ENCODE peak calls at places on chromosomes 16 and 17, in six cellular contexts. One of them, this sample, is unnamed.

GRCh38 chr16:85055503-85056210 is 28.1 kb downstream of the KIAA0513 start:
- DNase-seq in colonic mucosa: peak; percentile 53
- DNase-seq in RWPE2: no peak
- DNase-seq in fibroblast of mammary gland: peak; percentile 64
- DNase-seq in adrenal gland: peak; percentile 73
- DNase-seq in cardiac muscle cell: peak; percentile 72
- DNase-seq in this sample: no peak

GRCh38 chr17:2954898-2955445 is 108.4 kb downstream of the OR1D5 start:
- DNase-seq in colonic mucosa: no peak
- DNase-seq in RWPE2: no peak
- DNase-seq in fibroblast of mammary gland: peak; percentile 96
- DNase-seq in adrenal gland: no peak
- DNase-seq in cardiac muscle cell: peak; percentile 97
- DNase-seq in this sample: no peak

GRCh38 chr16:49592507-49593422 is 219.2 kb downstream of the C16orf78 start:
- DNase-seq in colonic mucosa: no peak
- DNase-seq in RWPE2: no peak
- DNase-seq in fibroblast of mammary gland: peak; percentile 32
- DNase-seq in adrenal gland: peak; percentile 31
- DNase-seq in cardiac muscle cell: peak; percentile 38
- DNase-seq in this sample: no peak

GRCh38 chr16:243348-243747 is 8.7 kb downstream of the FAM234A start:
- DNase-seq in colonic mucosa: no peak
- DNase-seq in RWPE2: no peak
- DNase-seq in fibroblast of mammary gland: peak; percentile 33
- DNase-seq in adrenal gland: no peak
- DNase-seq in cardiac muscle cell: no peak
- DNase-seq in this sample: no peak

GRCh38 chr17:35865412-35866355 is 3.0 kb downstream of the HEATR9 start:
- DNase-seq in colonic mucosa: no peak
- DNase-seq in RWPE2: no peak
- DNase-seq in fibroblast of mammary gland: peak; percentile 75
- DNase-seq in adrenal gland: no peak
- DNase-seq in cardiac muscle cell: peak; percentile 70
- DNase-seq in this sample: no peak

GRCh38 chr17:1576500-1576899 is 13.9 kb upstream of the PITPNA start:
- DNase-seq in colonic mucosa: no peak
- DNase-seq in RWPE2: no peak
- DNase-seq in fibroblast of mammary gland: no peak
- DNase-seq in adrenal gland: no peak
- DNase-seq in cardiac muscle cell: no peak
- DNase-seq in this sample: no peak

GRCh38 chr17:32111141-32111771 is 31.0 kb upstream of the RHOT1 start:
- DNase-seq in colonic mucosa: peak; percentile 39
- DNase-seq in RWPE2: no peak
- DNase-seq in fibroblast of mammary gland: peak; percentile 57
- DNase-seq in adrenal gland: peak; percentile 57
- DNase-seq in cardiac muscle cell: peak; percentile 77
- DNase-seq in this sample: peak; percentile 26

GRCh38 chr16:81511371-81511770 is 66.8 kb downstream of the CMIP start:
- DNase-seq in colonic mucosa: no peak
- DNase-seq in RWPE2: no peak
- DNase-seq in fibroblast of mammary gland: peak; percentile 37
- DNase-seq in adrenal gland: no peak
- DNase-seq in cardiac muscle cell: peak; percentile 58
- DNase-seq in this sample: no peak

GRCh38 chr16:1941924-1942809 is 832 bp downstream of the MSRB1 start:
- DNase-seq in colonic mucosa: peak; percentile 50
- DNase-seq in RWPE2: peak; percentile 57
- DNase-seq in fibroblast of mammary gland: peak; percentile 41
- DNase-seq in adrenal gland: no peak
- DNase-seq in cardiac muscle cell: peak; percentile 40
- DNase-seq in this sample: peak; percentile 80

GRCh38 chr16:27499659-27500055 is 50.1 kb downstream of the GTF3C1 start:
- DNase-seq in colonic mucosa: no peak
- DNase-seq in RWPE2: no peak
- DNase-seq in fibroblast of mammary gland: no peak
- DNase-seq in adrenal gland: peak; percentile 12
- DNase-seq in cardiac muscle cell: no peak
- DNase-seq in this sample: no peak

GRCh38 chr16:11394593-11394960 is 49.3 kb downstream of the RMI2 start:
- DNase-seq in colonic mucosa: no peak
- DNase-seq in RWPE2: no peak
- DNase-seq in fibroblast of mammary gland: no peak
- DNase-seq in adrenal gland: no peak
- DNase-seq in cardiac muscle cell: no peak
- DNase-seq in this sample: peak; percentile 19

GRCh38 chr17:58693751-58694150 is 1.3 kb downstream of the RAD51C start:
- DNase-seq in colonic mucosa: no peak
- DNase-seq in RWPE2: no peak
- DNase-seq in fibroblast of mammary gland: no peak
- DNase-seq in adrenal gland: no peak
- DNase-seq in cardiac muscle cell: no peak
- DNase-seq in this sample: no peak

GRCh38 chr16:66377327-66377723 is 10.8 kb downstream of the CDH5 start:
- DNase-seq in colonic mucosa: no peak
- DNase-seq in RWPE2: no peak
- DNase-seq in fibroblast of mammary gland: no peak
- DNase-seq in adrenal gland: no peak
- DNase-seq in cardiac muscle cell: no peak
- DNase-seq in this sample: no peak

GRCh38 chr16:89921131-89921698 is 1.9 kb upstream of the TUBB3 start:
- DNase-seq in colonic mucosa: no peak
- DNase-seq in RWPE2: no peak
- DNase-seq in fibroblast of mammary gland: no peak
- DNase-seq in adrenal gland: peak; percentile 67
- DNase-seq in cardiac muscle cell: no peak
- DNase-seq in this sample: no peak

GRCh38 chr16:17424771-17425170 is 46.0 kb downstream of the XYLT1 start:
- DNase-seq in colonic mucosa: no peak
- DNase-seq in RWPE2: no peak
- DNase-seq in fibroblast of mammary gland: no peak
- DNase-seq in adrenal gland: no peak
- DNase-seq in cardiac muscle cell: no peak
- DNase-seq in this sample: no peak

GRCh38 chr17:60139438-60140285 is 10.1 kb upstream of the CA4 start:
- DNase-seq in colonic mucosa: peak; percentile 77
- DNase-seq in RWPE2: no peak
- DNase-seq in fibroblast of mammary gland: peak; percentile 56
- DNase-seq in adrenal gland: peak; percentile 81
- DNase-seq in cardiac muscle cell: peak; percentile 76
- DNase-seq in this sample: peak; percentile 93

GRCh38 chr17:29625037-29625750 is 2.5 kb upstream of the CORO6 start:
- DNase-seq in colonic mucosa: no peak
- DNase-seq in RWPE2: no peak
- DNase-seq in fibroblast of mammary gland: peak; percentile 77
- DNase-seq in adrenal gland: peak; percentile 31
- DNase-seq in cardiac muscle cell: peak; percentile 60
- DNase-seq in this sample: no peak

GRCh38 chr16:68696514-68696913 is 40.6 kb upstream of the CDH1 start:
- DNase-seq in colonic mucosa: peak; percentile 65
- DNase-seq in RWPE2: no peak
- DNase-seq in fibroblast of mammary gland: no peak
- DNase-seq in adrenal gland: no peak
- DNase-seq in cardiac muscle cell: no peak
- DNase-seq in this sample: no peak

GRCh38 chr16:17312100-17312732 is 158.5 kb downstream of the XYLT1 start:
- DNase-seq in colonic mucosa: peak; percentile 88
- DNase-seq in RWPE2: peak; percentile 84
- DNase-seq in fibroblast of mammary gland: no peak
- DNase-seq in adrenal gland: no peak
- DNase-seq in cardiac muscle cell: no peak
- DNase-seq in this sample: peak; percentile 27

GRCh38 chr16:30658731-30659506 is 688 bp downstream of the FBRS start:
- DNase-seq in colonic mucosa: peak; percentile 84
- DNase-seq in RWPE2: no peak
- DNase-seq in fibroblast of mammary gland: peak; percentile 95
- DNase-seq in adrenal gland: peak; percentile 90
- DNase-seq in cardiac muscle cell: peak; percentile 99
- DNase-seq in this sample: peak; percentile 83
- TF ChIP-seq CTCF in colonic mucosa: no peak
- TF ChIP-seq CTCF in RWPE2: peak; percentile 10
- TF ChIP-seq CTCF in fibroblast of mammary gland: no peak
- TF ChIP-seq CTCF in adrenal gland: no peak
- TF ChIP-seq CTCF in cardiac muscle cell: peak; percentile 16
- TF ChIP-seq CTCF in this sample: no peak

GRCh38 chr16:74771656-74772315 is 2.8 kb downstream of the FA2H start:
- DNase-seq in colonic mucosa: no peak
- DNase-seq in RWPE2: no peak
- DNase-seq in fibroblast of mammary gland: no peak
- DNase-seq in adrenal gland: no peak
- DNase-seq in cardiac muscle cell: no peak
- DNase-seq in this sample: no peak

GRCh38 chr16:74775255-74775654 is 635 bp upstream of the FA2H start:
- DNase-seq in colonic mucosa: no peak
- DNase-seq in RWPE2: no peak
- DNase-seq in fibroblast of mammary gland: no peak
- DNase-seq in adrenal gland: no peak
- DNase-seq in cardiac muscle cell: no peak
- DNase-seq in this sample: no peak

GRCh38 chr16:74774223-74775139 is at the start of gene FA2H:
- DNase-seq in colonic mucosa: peak; percentile 91
- DNase-seq in RWPE2: peak; percentile 91
- DNase-seq in fibroblast of mammary gland: no peak
- DNase-seq in adrenal gland: peak; percentile 89
- DNase-seq in cardiac muscle cell: peak; percentile 51
- DNase-seq in this sample: peak; percentile 92

GRCh38 chr16:74770826-74771526 is 3.6 kb downstream of the FA2H start:
- DNase-seq in colonic mucosa: peak; percentile 39
- DNase-seq in RWPE2: no peak
- DNase-seq in fibroblast of mammary gland: no peak
- DNase-seq in adrenal gland: no peak
- DNase-seq in cardiac muscle cell: no peak
- DNase-seq in this sample: no peak

DNA sequence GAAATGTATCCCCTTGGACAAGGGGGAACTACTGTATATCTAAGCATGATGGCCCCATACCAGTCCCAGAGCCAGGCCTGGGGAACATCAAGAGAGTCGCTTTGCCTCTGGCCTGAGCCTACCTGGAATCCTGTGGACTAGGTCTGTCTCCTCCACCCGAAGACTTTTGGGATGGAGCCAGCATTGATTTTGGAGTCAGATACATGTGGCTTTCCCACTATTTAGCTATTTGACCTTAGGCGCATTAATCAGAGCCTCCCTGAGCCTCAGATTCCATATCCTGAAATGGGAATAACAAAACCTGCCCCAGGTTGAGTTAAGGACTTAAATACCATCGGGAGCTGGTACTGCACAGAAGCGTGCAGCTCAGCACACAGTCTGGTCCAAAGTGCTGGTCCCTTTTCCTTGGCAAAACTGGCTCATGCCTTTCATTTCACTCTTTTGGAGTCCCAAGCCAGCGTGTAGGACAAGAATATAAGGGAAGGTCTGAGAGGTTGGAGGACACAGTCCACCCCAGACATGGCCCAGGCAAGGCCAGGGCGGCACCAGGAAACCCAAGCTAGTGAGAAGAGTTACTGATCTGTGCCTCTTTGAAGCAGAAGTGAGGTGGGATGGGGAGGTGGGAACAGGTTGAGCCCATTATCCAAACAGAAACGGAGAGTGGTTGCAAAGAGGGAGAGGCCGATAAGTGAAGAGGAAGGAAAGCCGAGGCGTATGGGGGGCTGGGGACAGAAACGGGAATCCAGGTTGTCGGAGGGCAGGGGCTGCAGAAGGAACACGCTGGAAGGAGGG is 993 bp downstream of the FA2H start:
- DNase-seq in colonic mucosa: peak; percentile 42
- DNase-seq in RWPE2: no peak
- DNase-seq in fibroblast of mammary gland: no peak
- DNase-seq in adrenal gland: no peak
- DNase-seq in cardiac muscle cell: no peak
- DNase-seq in this sample: peak; percentile 22
- H3K4me3 ChIP-seq in colonic mucosa: peak overlapping the region; percentile 71
- H3K4me3 ChIP-seq in RWPE2: peak overlapping the region; percentile 33
- H3K4me3 ChIP-seq in fibroblast of mammary gland: no peak overlapping the region
- H3K4me3 ChIP-seq in adrenal gland: no peak overlapping the region
- H3K4me3 ChIP-seq in cardiac muscle cell: peak overlapping the region; percentile 36
- H3K4me3 ChIP-seq in this sample: peak overlapping the region; percentile 71

DNA sequence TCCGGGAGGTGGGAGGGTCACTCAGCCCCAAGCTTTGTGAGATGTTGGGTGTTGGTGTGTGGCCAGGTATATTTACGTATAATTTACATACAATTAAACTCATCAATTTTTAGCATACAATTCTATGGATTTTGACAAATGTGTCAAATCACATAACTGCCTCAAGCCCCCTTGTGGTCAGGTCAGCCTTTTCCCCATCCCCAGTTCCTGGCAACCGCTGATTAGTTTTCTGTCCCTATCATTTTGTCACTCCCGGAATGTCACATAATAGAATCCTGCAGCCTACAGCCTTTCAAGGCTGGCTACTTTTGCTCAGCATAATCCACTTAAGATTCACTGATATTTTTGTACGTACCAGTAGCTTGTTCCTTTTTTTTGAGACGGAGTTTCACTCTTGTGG is 19.4 kb upstream of the RAI1 start:
- DNase-seq in colonic mucosa: no peak
- DNase-seq in RWPE2: no peak
- DNase-seq in fibroblast of mammary gland: no peak
- DNase-seq in adrenal gland: no peak
- DNase-seq in cardiac muscle cell: no peak
- DNase-seq in this sample: no peak
- TF ChIP-seq CTCF in colonic mucosa: no peak
- TF ChIP-seq CTCF in RWPE2: no peak
- TF ChIP-seq CTCF in fibroblast of mammary gland: no peak
- TF ChIP-seq CTCF in adrenal gland: no peak
- TF ChIP-seq CTCF in cardiac muscle cell: no peak
- TF ChIP-seq CTCF in this sample: no peak

GRCh38 chr17:13350466-13350865 is 251.3 kb downstream of the HS3ST3A1 start:
- DNase-seq in colonic mucosa: no peak
- DNase-seq in RWPE2: no peak
- DNase-seq in fibroblast of mammary gland: no peak
- DNase-seq in adrenal gland: no peak
- DNase-seq in cardiac muscle cell: no peak
- DNase-seq in this sample: no peak

GRCh38 chr17:13351046-13351445 is 250.7 kb downstream of the HS3ST3A1 start:
- DNase-seq in colonic mucosa: no peak
- DNase-seq in RWPE2: no peak
- DNase-seq in fibroblast of mammary gland: peak; percentile 88
- DNase-seq in adrenal gland: no peak
- DNase-seq in cardiac muscle cell: no peak
- DNase-seq in this sample: no peak

GRCh38 chr17:13346081-13346533 is 255.6 kb downstream of the HS3ST3A1 start:
- DNase-seq in colonic mucosa: no peak
- DNase-seq in RWPE2: no peak
- DNase-seq in fibroblast of mammary gland: peak; percentile 99
- DNase-seq in adrenal gland: no peak
- DNase-seq in cardiac muscle cell: peak; percentile 97
- DNase-seq in this sample: no peak

GRCh38 chr17:13346996-13347762 is 254.6 kb downstream of the HS3ST3A1 start:
- DNase-seq in colonic mucosa: no peak
- DNase-seq in RWPE2: peak; percentile 84
- DNase-seq in fibroblast of mammary gland: peak; percentile 99
- DNase-seq in adrenal gland: peak; percentile 31
- DNase-seq in cardiac muscle cell: peak; percentile 91
- DNase-seq in this sample: no peak

DNA sequence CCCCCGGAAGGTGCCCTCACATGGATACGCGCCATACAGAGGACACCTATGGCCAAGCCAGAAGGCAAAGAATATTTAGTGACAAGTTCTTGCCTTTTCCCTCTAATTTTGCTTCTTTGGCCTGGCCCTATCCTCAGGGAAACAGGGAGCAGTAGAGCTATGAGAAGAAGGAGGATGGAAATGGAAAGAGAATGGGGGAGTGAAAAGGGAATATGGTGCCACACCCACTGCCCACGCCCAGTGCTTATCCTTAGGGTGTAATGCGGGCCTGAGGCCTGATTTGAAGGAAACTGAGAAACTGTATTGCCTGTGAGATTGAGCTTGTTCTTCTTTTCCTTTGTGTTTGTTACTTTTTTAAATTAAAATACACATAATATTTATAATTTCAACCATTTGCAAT is 255.1 kb downstream of the HS3ST3A1 start:
- DNase-seq in colonic mucosa: no peak
- DNase-seq in RWPE2: no peak
- DNase-seq in fibroblast of mammary gland: no peak
- DNase-seq in adrenal gland: no peak
- DNase-seq in cardiac muscle cell: no peak
- DNase-seq in this sample: no peak
- H3K4me3 ChIP-seq in colonic mucosa: no peak overlapping the region
- H3K4me3 ChIP-seq in RWPE2: no peak overlapping the region
- H3K4me3 ChIP-seq in fibroblast of mammary gland: no peak overlapping the region
- H3K4me3 ChIP-seq in adrenal gland: no peak overlapping the region
- H3K4me3 ChIP-seq in cardiac muscle cell: no peak overlapping the region
- H3K4me3 ChIP-seq in this sample: no peak overlapping the region